ENCODE peak calls at places on chromosomes 12 and 14, in ten cellular contexts. A is ovary, E is vagina, L is Peyer's patch, F is spleen, Y is uterus, O is body of pancreas, I is HepG2, M is heart left ventricle, Z is K562. W is an unnamed sample.

GRCh38 chr12:92702754-92703679 is at the start of gene PLEKHG7:
- DNase-seq in A (no peak), E (no peak), L (peak; percentile 67), F (peak; percentile 75), Y (no peak), O (peak; percentile 66), I (peak; percentile 47), M (no peak), Z (no peak), W (no peak)

GRCh38 chr14:75088566-75089373 is 19.3 kb downstream of the ZC2HC1C start:
- DNase-seq in A (peak; percentile 18), E (no peak), L (peak; percentile 40), F (no peak), Y (peak; percentile 54), O (peak; percentile 62), I (peak; percentile 62), M (peak; percentile 35), Z (peak; percentile 34), W (peak; percentile 70)

GRCh38 chr12:53786411-53786810 is 34.6 kb upstream of the CISTR start:
- DNase-seq in A (no peak), E (no peak), L (no peak), F (no peak), Y (no peak), O (no peak), I (no peak), M (no peak), Z (no peak), W (no peak)

GRCh38 chr12:118035194-118036041 is 18.9 kb downstream of the RFC5 start:
- DNase-seq in A (no peak), E (no peak), L (no peak), F (no peak), Y (no peak), O (no peak), I (no peak), M (no peak), Z (no peak), W (peak; percentile 26)

GRCh38 chr12:119328111-119328510 is 6.4 kb upstream of the CCDC60 start:
- DNase-seq in A (no peak), E (no peak), L (no peak), F (no peak), Y (no peak), O (peak; percentile 18), I (peak; percentile 6), M (peak; percentile 22), Z (peak; percentile 51), W (no peak)

GRCh38 chr12:118302053-118302452 is 70.7 kb downstream of the TAOK3 start:
- DNase-seq in A (no peak), E (no peak), L (no peak), F (no peak), Y (no peak), O (no peak), I (no peak), M (no peak), Z (no peak), W (no peak)

GRCh38 chr12:107748472-107748871 is 12.5 kb downstream of the PRDM4 start:
- DNase-seq in A (no peak), E (no peak), L (no peak), F (no peak), Y (no peak), O (no peak), I (no peak), M (no peak), Z (no peak), W (peak; percentile 84)

GRCh38 chr14:79294506-79294905 is 916.8 kb downstream of the DIO2 start:
- DNase-seq in A (no peak), E (no peak), L (no peak), F (no peak), Y (no peak), O (no peak), I (no peak), M (no peak), Z (no peak), W (no peak)

DNA sequence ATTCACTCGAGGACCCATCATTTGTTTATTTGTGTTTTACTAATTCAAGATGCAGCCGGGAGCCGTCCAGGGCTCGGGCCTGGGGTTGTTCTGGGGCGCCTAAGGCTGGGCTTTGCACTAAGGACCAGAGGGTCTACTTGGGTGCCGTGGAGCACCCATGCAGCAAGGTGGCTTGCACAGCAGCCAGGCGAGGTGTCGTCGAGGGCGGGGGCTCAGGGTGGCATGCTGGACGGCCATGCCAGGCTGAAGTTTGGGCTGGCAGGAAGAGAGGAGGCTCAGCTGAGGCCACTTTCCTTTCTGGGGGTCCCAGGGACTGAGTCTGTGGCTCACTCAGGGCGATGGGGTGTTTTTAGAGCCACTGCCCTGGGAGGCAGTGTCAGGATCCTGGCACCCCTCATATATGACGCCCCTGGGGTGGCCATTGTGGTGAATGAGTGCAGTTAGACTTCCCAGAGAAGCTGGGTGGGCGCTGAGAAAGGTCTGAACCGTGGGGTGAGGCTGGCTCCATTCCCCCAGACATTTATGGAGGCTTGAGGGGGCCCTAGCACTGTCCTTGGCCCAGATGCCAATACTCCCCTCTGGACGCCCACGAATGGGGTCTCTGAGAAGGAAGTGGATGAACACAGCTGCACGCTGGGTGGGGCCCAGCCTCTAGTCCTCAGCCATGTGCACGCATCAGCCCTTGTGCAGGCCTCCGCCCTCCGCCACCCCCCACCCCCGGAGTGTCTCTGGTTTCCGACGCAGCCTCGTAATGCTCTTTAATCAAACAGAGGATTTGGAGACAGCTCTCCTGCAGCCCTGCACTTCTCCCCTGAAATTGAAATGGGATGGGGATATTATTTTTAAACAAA is 11.3 kb downstream of the MEG3 start:
- DNase-seq in A (no peak), E (no peak), L (no peak), F (peak; percentile 61), Y (no peak), O (no peak), I (no peak), M (no peak), Z (no peak), W (no peak)
- H3K27me3 ChIP-seq in A (no peaks in the 10 kb centered on the region), E (no peaks in the 10 kb centered on the region), L (no peaks in the 10 kb centered on the region), F (no peaks in the 10 kb centered on the region), Y (no peaks in the 10 kb centered on the region), O (no peaks in the 10 kb centered on the region), I (no peaks in the 10 kb centered on the region), M (no peaks in the 10 kb centered on the region), Z (no peaks in the 10 kb centered on the region), W (no peaks in the 10 kb centered on the region)

GRCh38 chr12:104064031-104064841 is at the start of gene HCFC2:
- DNase-seq in A (peak; percentile 91), E (no peak), L (peak; percentile 91), F (peak; percentile 98), Y (peak; percentile 87), O (peak; percentile 93), I (peak; percentile 75), M (peak; percentile 93), Z (peak; percentile 98), W (peak; percentile 89)
- TF ChIP-seq POLR2A in A (peak; percentile 59), E (no peak), L (peak; percentile 33), F (peak; percentile 13), Y (peak; percentile 35), O (peak; percentile 84), I (peak; percentile 47), M (peak; percentile 62), Z (peak; percentile 79), W (peak; percentile 75)

GRCh38 chr12:34363050-34363673 is 340.9 kb downstream of the ALG10 start:
- DNase-seq in A (no peak), E (no peak), L (no peak), F (no peak), Y (no peak), O (no peak), I (no peak), M (no peak), Z (peak; percentile 71), W (no peak)

GRCh38 chr12:34373926-34374325 is 351.6 kb downstream of the ALG10 start:
- DNase-seq in A (no peak), E (no peak), L (no peak), F (no peak), Y (no peak), O (no peak), I (no peak), M (no peak), Z (no peak), W (no peak)

GRCh38 chr12:34372003-34372402 is 349.7 kb downstream of the ALG10 start:
- DNase-seq in A (no peak), E (no peak), L (no peak), F (no peak), Y (no peak), O (no peak), I (no peak), M (no peak), Z (no peak), W (no peak)

GRCh38 chr12:34371050-34371449 is 348.8 kb downstream of the ALG10 start:
- DNase-seq in A (no peak), E (no peak), L (no peak), F (no peak), Y (no peak), O (no peak), I (no peak), M (no peak), Z (no peak), W (no peak)

DNA sequence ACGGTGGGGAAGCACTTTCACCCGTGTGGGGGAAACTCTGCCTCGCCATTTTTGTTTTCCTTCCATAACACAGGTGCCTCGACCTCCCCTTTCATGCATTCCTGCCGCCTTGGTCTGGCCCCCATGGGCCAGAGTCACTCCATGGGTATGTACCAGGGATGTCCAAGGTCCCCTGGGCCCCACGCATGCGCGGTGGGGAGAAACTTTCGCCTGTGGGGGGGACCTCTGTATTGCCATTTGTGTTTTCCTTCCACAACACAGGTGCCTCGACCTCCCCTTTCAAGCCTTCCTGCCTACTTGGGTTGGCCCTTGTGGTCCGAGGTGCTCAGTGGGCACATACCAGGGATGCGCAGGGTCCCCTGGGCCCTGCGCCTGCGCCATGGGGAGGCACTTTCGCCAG is 345.8 kb downstream of the ALG10 start:
- DNase-seq in A (no peak), E (no peak), L (no peak), F (no peak), Y (no peak), O (no peak), I (no peak), M (no peak), Z (no peak), W (no peak)
- H3K27me3 ChIP-seq in A (no peaks in the 10 kb centered on the region), E (no peaks in the 10 kb centered on the region), L (no peaks in the 10 kb centered on the region), F (no peaks in the 10 kb centered on the region), Y (no peaks in the 10 kb centered on the region), O (no peaks in the 10 kb centered on the region), I (peaks cover 2% of the 10 kb centered on the region), M (no peaks in the 10 kb centered on the region), Z (peaks cover 73% of the 10 kb centered on the region), W (no peaks in the 10 kb centered on the region)

GRCh38 chr12:57610553-57611115 is 601 bp upstream of the ARHGEF25 start:
- DNase-seq in A (peak; percentile 69), E (no peak), L (no peak), F (no peak), Y (peak; percentile 78), O (peak; percentile 27), I (no peak), M (peak; percentile 73), Z (no peak), W (no peak)

GRCh38 chr12:57609781-57610552 is 1.3 kb upstream of the ARHGEF25 start:
- DNase-seq in A (peak; percentile 66), E (no peak), L (no peak), F (no peak), Y (peak; percentile 61), O (no peak), I (no peak), M (peak; percentile 73), Z (no peak), W (no peak)

GRCh38 chr12:57612711-57613426 is 1.6 kb downstream of the ARHGEF25 start:
- DNase-seq in A (no peak), E (no peak), L (no peak), F (no peak), Y (peak; percentile 8), O (no peak), I (no peak), M (no peak), Z (no peak), W (no peak)

GRCh38 chr12:57611810-57612710 is 825 bp downstream of the ARHGEF25 start:
- DNase-seq in A (no peak), E (no peak), L (no peak), F (no peak), Y (peak; percentile 30), O (no peak), I (no peak), M (no peak), Z (no peak), W (no peak)

GRCh38 chr12:57611116-57611809 is at the start of gene ARHGEF25:
- DNase-seq in A (peak; percentile 76), E (no peak), L (no peak), F (no peak), Y (peak; percentile 86), O (peak; percentile 66), I (peak; percentile 41), M (peak; percentile 88), Z (peak; percentile 95), W (peak; percentile 24)
- TF ChIP-seq POLR2A in A (peak; percentile 51), E (no peak), L (no peak), F (no peak), Y (peak; percentile 57), O (peak; percentile 49), I (peak; percentile 49), M (peak; percentile 89), Z (peak; percentile 85), W (peak; percentile 56)

W was measured in endothelial cell of umbilical vein.